ENCODE peak calls at places on chromosome 4, in four cellular contexts. One of them, this sample, is unnamed.

GRCh38 chr4:2273657-2274319 is 11.9 kb upstream of the MXD4 start:
- DNase-seq in OCI-LY7: no peak
- DNase-seq in brain microvascular endothelial cell: no peak
- DNase-seq in WERI-Rb-1: no peak
- DNase-seq in this sample: no peak

GRCh38 chr4:30833206-30833605 is 113.0 kb downstream of the PCDH7 start:
- DNase-seq in brain microvascular endothelial cell: no peak
- DNase-seq in WERI-Rb-1: no peak
- DNase-seq in OCI-LY7: no peak
- DNase-seq in this sample: no peak

GRCh38 chr4:15718959-15719358 is 16.1 kb downstream of the BST1 start:
- DNase-seq in OCI-LY7: no peak
- DNase-seq in brain microvascular endothelial cell: no peak
- DNase-seq in WERI-Rb-1: no peak
- DNase-seq in this sample: no peak

GRCh38 chr4:78902313-78902712 is 36.9 kb downstream of the PAQR3 start:
- DNase-seq in OCI-LY7: no peak
- DNase-seq in brain microvascular endothelial cell: no peak
- DNase-seq in WERI-Rb-1: peak
- DNase-seq in this sample: no peak

GRCh38 chr4:26136615-26137014 is 184.2 kb upstream of the RBPJ start:
- DNase-seq in WERI-Rb-1: no peak
- DNase-seq in brain microvascular endothelial cell: no peak
- DNase-seq in OCI-LY7: no peak
- DNase-seq in this sample: no peak

GRCh38 chr4:26171953-26172352 is 148.9 kb upstream of the RBPJ start:
- DNase-seq in brain microvascular endothelial cell: peak
- DNase-seq in WERI-Rb-1: no peak
- DNase-seq in OCI-LY7: no peak
- DNase-seq in this sample: no peak

GRCh38 chr4:52076731-52077130 is 25.6 kb downstream of the SPATA18 start:
- DNase-seq in brain microvascular endothelial cell: no peak
- DNase-seq in OCI-LY7: no peak
- DNase-seq in WERI-Rb-1: peak
- DNase-seq in this sample: no peak

GRCh38 chr4:106337916-106338315 is 21.6 kb downstream of the AIMP1 start:
- DNase-seq in OCI-LY7: no peak
- DNase-seq in brain microvascular endothelial cell: no peak
- DNase-seq in WERI-Rb-1: no peak
- DNase-seq in this sample: no peak

GRCh38 chr4:127788517-127788916 is 6.4 kb downstream of the HSPA4L start:
- DNase-seq in WERI-Rb-1: no peak
- DNase-seq in brain microvascular endothelial cell: no peak
- DNase-seq in OCI-LY7: no peak
- DNase-seq in this sample: no peak

GRCh38 chr4:8820178-8821102 is 51.2 kb downstream of the HMX1 start:
- DNase-seq in brain microvascular endothelial cell: no peak
- DNase-seq in WERI-Rb-1: no peak
- DNase-seq in OCI-LY7: no peak
- DNase-seq in this sample: no peak

GRCh38 chr4:103996637-103997036 is 276.9 kb upstream of the TACR3 start:
- DNase-seq in OCI-LY7: no peak
- DNase-seq in brain microvascular endothelial cell: peak
- DNase-seq in WERI-Rb-1: peak
- DNase-seq in this sample: no peak

GRCh38 chr4:25330905-25331816 is 18.6 kb downstream of the ZCCHC4 start:
- DNase-seq in brain microvascular endothelial cell: no peak
- DNase-seq in WERI-Rb-1: no peak
- DNase-seq in OCI-LY7: no peak
- DNase-seq in this sample: peak

GRCh38 chr4:55793479-55793878 is 26.1 kb upstream of the EXOC1L start:
- DNase-seq in WERI-Rb-1: no peak
- DNase-seq in OCI-LY7: no peak
- DNase-seq in brain microvascular endothelial cell: no peak
- DNase-seq in this sample: no peak

GRCh38 chr4:8156617-8157016 is 2.0 kb downstream of the ABLIM2 start:
- DNase-seq in WERI-Rb-1: no peak
- DNase-seq in OCI-LY7: no peak
- DNase-seq in brain microvascular endothelial cell: no peak
- DNase-seq in this sample: no peak

GRCh38 chr4:66465111-66465510 is 794.8 kb upstream of the EPHA5 start:
- DNase-seq in OCI-LY7: no peak
- DNase-seq in WERI-Rb-1: no peak
- DNase-seq in brain microvascular endothelial cell: no peak
- DNase-seq in this sample: no peak

GRCh38 chr4:105473340-105474109 is at the start of gene PPA2:
- DNase-seq in OCI-LY7: peak
- DNase-seq in WERI-Rb-1: peak
- DNase-seq in brain microvascular endothelial cell: peak
- DNase-seq in this sample: peak

GRCh38 chr4:29726938-29727337 is 993.2 kb upstream of the PCDH7 start:
- DNase-seq in brain microvascular endothelial cell: no peak
- DNase-seq in OCI-LY7: no peak
- DNase-seq in WERI-Rb-1: no peak
- DNase-seq in this sample: no peak
- TF ChIP-seq CTCF in brain microvascular endothelial cell: no peak
- TF ChIP-seq CTCF in OCI-LY7: no peak
- TF ChIP-seq CTCF in WERI-Rb-1: no peak
- TF ChIP-seq CTCF in this sample: no peak

DNA sequence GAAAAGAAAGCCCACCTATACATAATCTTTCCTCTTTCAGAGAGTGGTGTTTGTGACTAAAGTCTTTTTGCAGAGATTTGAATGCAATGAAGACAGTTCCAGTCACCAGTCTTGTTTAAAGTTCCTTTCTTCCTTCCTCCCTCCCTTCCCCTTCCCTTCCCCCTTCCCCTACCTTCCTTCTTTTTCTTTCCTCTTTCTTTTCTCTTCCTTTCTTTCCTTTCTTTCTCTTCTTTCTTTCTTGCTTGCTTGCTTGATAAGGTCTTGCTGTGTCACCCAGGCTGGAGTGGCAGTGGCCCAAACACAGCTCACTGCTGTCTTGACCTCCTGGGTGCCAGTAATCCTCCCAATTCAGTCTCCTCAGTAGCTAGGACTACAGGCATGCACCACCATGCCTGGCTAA is 19.0 kb upstream of the ASB5 start:
- DNase-seq in brain microvascular endothelial cell: no peak
- DNase-seq in OCI-LY7: no peak
- DNase-seq in WERI-Rb-1: no peak
- DNase-seq in this sample: no peak
- TF ChIP-seq CTCF in brain microvascular endothelial cell: no peak
- TF ChIP-seq CTCF in OCI-LY7: no peak
- TF ChIP-seq CTCF in WERI-Rb-1: no peak
- TF ChIP-seq CTCF in this sample: no peak

GRCh38 chr4:184451726-184452125 is 22.6 kb downstream of the IRF2 start:
- DNase-seq in OCI-LY7: no peak
- DNase-seq in WERI-Rb-1: no peak
- DNase-seq in brain microvascular endothelial cell: no peak
- DNase-seq in this sample: no peak
- TF ChIP-seq CTCF in OCI-LY7: no peak
- TF ChIP-seq CTCF in WERI-Rb-1: no peak
- TF ChIP-seq CTCF in brain microvascular endothelial cell: no peak
- TF ChIP-seq CTCF in this sample: no peak

DNA sequence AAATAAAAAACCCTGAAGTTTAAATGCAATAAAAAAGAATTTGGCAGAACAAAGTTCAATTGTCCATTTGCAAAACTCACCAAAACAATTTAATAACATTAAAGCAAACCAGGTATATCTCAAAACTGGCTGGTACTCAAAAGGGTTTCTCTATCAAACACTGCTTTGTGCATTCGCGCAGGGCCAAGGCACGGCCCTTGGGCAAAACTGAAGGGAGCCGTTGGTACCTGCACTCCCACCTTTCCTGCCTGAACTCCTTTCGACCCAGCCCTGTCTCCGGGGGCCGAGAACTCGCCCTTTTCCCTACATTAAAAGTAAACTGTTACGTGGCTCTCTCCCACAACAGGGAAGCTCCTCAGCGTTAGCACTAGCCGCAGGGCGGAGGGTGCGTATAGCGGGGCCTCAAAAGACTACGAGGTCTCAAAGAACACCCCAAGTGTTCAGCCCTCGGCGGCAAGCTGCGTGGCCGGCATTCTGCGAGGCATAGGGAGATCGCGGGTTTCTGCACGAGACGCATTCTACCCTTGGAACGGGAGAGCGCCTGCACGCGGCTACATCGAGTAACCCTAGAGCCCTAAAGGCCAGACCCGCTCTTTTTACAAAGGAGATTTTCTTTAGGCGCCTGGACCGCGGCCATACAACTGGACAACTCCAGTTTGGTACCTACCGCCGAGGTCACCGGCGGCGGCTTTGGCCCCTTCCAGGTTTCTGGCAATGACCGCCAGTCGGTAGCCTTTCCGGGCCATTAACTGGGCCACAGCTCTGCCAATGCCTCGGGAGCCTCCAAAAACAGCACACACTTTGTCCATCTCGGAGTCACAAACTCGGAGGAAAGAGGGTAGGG is 552 bp downstream of the CBR4 start:
- DNase-seq in OCI-LY7: peak
- DNase-seq in brain microvascular endothelial cell: peak
- DNase-seq in WERI-Rb-1: peak
- DNase-seq in this sample: peak
- TF ChIP-seq CTCF in OCI-LY7: peak
- TF ChIP-seq CTCF in brain microvascular endothelial cell: peak
- TF ChIP-seq CTCF in WERI-Rb-1: peak
- TF ChIP-seq CTCF in this sample: peak

GRCh38 chr4:164058775-164059174 is 564.3 kb downstream of the TMA16 start:
- DNase-seq in brain microvascular endothelial cell: no peak
- DNase-seq in OCI-LY7: no peak
- DNase-seq in WERI-Rb-1: no peak
- DNase-seq in this sample: no peak

GRCh38 chr4:164056426-164057142 is 562.1 kb downstream of the TMA16 start:
- DNase-seq in OCI-LY7: no peak
- DNase-seq in WERI-Rb-1: no peak
- DNase-seq in brain microvascular endothelial cell: no peak
- DNase-seq in this sample: no peak
- TF ChIP-seq CTCF in OCI-LY7: no peak
- TF ChIP-seq CTCF in WERI-Rb-1: no peak
- TF ChIP-seq CTCF in brain microvascular endothelial cell: no peak
- TF ChIP-seq CTCF in this sample: no peak

GRCh38 chr4:40734497-40734896 is 15.3 kb upstream of the NSUN7 start:
- DNase-seq in OCI-LY7: no peak
- DNase-seq in WERI-Rb-1: no peak
- DNase-seq in brain microvascular endothelial cell: no peak
- DNase-seq in this sample: no peak

GRCh38 chr4:40739347-40739746 is 10.4 kb upstream of the NSUN7 start:
- DNase-seq in brain microvascular endothelial cell: no peak
- DNase-seq in OCI-LY7: no peak
- DNase-seq in WERI-Rb-1: no peak
- DNase-seq in this sample: no peak

GRCh38 chr4:40737882-40738281 is 11.9 kb upstream of the NSUN7 start:
- DNase-seq in OCI-LY7: no peak
- DNase-seq in brain microvascular endothelial cell: no peak
- DNase-seq in WERI-Rb-1: no peak
- DNase-seq in this sample: no peak

GRCh38 chr4:40733752-40734151 is 16.0 kb upstream of the NSUN7 start:
- DNase-seq in brain microvascular endothelial cell: no peak
- DNase-seq in OCI-LY7: no peak
- DNase-seq in WERI-Rb-1: no peak
- DNase-seq in this sample: no peak

DNA sequence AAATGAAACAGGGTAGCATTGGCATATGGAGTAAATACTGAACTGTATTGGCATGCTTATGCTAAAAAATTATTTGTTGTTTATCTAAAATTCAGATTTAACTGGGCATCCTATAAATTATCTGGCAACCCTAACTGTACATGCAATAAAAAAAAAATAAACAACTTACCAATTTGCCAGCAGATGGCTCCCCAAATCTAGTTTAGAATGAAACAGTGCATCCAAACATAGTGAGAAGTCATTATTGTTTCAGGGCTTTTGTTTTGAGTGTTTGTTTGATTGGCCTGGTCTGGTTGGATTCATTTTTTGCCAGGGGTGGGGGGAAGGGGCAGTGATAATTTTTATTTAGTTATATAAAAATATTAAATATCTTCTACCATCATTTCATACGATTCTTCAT is 12.8 kb upstream of the NSUN7 start:
- DNase-seq in WERI-Rb-1: no peak
- DNase-seq in brain microvascular endothelial cell: no peak
- DNase-seq in OCI-LY7: peak
- DNase-seq in this sample: peak
- TF ChIP-seq CTCF in WERI-Rb-1: peak
- TF ChIP-seq CTCF in brain microvascular endothelial cell: peak
- TF ChIP-seq CTCF in OCI-LY7: peak
- TF ChIP-seq CTCF in this sample: peak